ENCODE peak calls at places on chromosome 7, in four cellular contexts. D, O, U and X are unnamed samples.

GRCh38 chr7:124752310-124752709 is 13.3 kb downstream of the GPR37 start:
- DNase-seq in D (no peak), O (no peak), U (no peak), X (no peak)

GRCh38 chr7:78198756-78199155 is 400.2 kb downstream of the PHTF2 start:
- DNase-seq in D (no peak), O (no peak), U (no peak), X (no peak)

GRCh38 chr7:110253083-110253482 is 837.8 kb upstream of the LRRN3 start:
- DNase-seq in D (no peak), O (no peak), U (no peak), X (no peak)

GRCh38 chr7:29234438-29234837 is 39.9 kb downstream of the CHN2 start:
- DNase-seq in D (no peak), O (no peak), U (no peak), X (no peak)

GRCh38 chr7:128103498-128104108 is 72.4 kb upstream of the LRRC4 start:
- DNase-seq in D (no peak), O (peak), U (peak), X (no peak)

GRCh38 chr7:87445897-87446296 is 29.6 kb downstream of the ABCB4 start:
- DNase-seq in D (no peak), O (no peak), U (no peak), X (no peak)

GRCh38 chr7:107446531-107446930 is 23.3 kb upstream of the GPR22 start:
- DNase-seq in D (no peak), O (no peak), U (no peak), X (no peak)

GRCh38 chr7:55335151-55335550 is 30.0 kb upstream of the LANCL2 start:
- DNase-seq in D (no peak), O (no peak), U (no peak), X (no peak)

GRCh38 chr7:34087892-34088891 is 182.9 kb downstream of the BMPER start:
- DNase-seq in D (peak), O (peak), U (no peak), X (no peak)

GRCh38 chr7:134315679-134316538 is 821 bp downstream of the SLC35B4 start:
- DNase-seq in D (no peak), O (peak), U (no peak), X (peak)

GRCh38 chr7:2508327-2509231 is 11.0 kb upstream of the LFNG start:
- DNase-seq in D (peak), O (no peak), U (no peak), X (peak)

GRCh38 chr7:157016352-157017041 is 6.0 kb upstream of the MNX1 start:
- DNase-seq in D (no peak), O (no peak), U (no peak), X (no peak)

GRCh38 chr7:122588621-122589020 is 110.3 kb downstream of the RNF133 start:
- DNase-seq in D (no peak), O (no peak), U (no peak), X (no peak)

GRCh38 chr7:121305109-121305508 is 23.7 kb upstream of the WNT16 start:
- DNase-seq in D (no peak), O (peak), U (no peak), X (no peak)

GRCh38 chr7:146654048-146654447 is 537.4 kb downstream of the CNTNAP2 start:
- DNase-seq in D (no peak), O (no peak), U (no peak), X (no peak)

GRCh38 chr7:94286111-94286510 is 108.6 kb upstream of the COL1A2 start:
- DNase-seq in D (no peak), O (peak), U (no peak), X (no peak)

GRCh38 chr7:29976673-29977072 is 12.9 kb downstream of the SCRN1 start:
- DNase-seq in D (no peak), O (peak), U (no peak), X (no peak)

GRCh38 chr7:39429421-39429820 is 136.8 kb upstream of the YAE1 start:
- DNase-seq in D (no peak), O (no peak), U (no peak), X (no peak)

GRCh38 chr7:74063646-74064045 is 20.0 kb upstream of the LIMK1 start:
- DNase-seq in D (no peak), O (no peak), U (peak), X (no peak)

GRCh38 chr7:50614721-50615518 is 49.7 kb upstream of the DDC start:
- DNase-seq in D (peak), O (peak), U (no peak), X (no peak)

GRCh38 chr7:6284055-6284400 is 11.6 kb upstream of the CYTH3 start:
- DNase-seq in D (no peak), O (peak), U (peak), X (no peak)

GRCh38 chr7:93265220-93265619 is 33.1 kb downstream of the VPS50 start:
- DNase-seq in D (no peak), O (no peak), U (no peak), X (no peak)

GRCh38 chr7:29196191-29196590 is 1.6 kb downstream of the CHN2 start:
- DNase-seq in D (no peak), O (no peak), U (no peak), X (no peak)

GRCh38 chr7:55504093-55504859 is 68.0 kb downstream of the VOPP1 start:
- DNase-seq in D (no peak), O (peak), U (no peak), X (no peak)

GRCh38 chr7:43649755-43650274 is 66.9 kb downstream of the STK17A start:
- DNase-seq in D (peak), O (no peak), U (no peak), X (peak)

GRCh38 chr7:117941138-117941810 is 68.0 kb upstream of the CTTNBP2 start:
- DNase-seq in D (no peak), O (no peak), U (no peak), X (no peak)

GRCh38 chr7:139441961-139442360 is 41.5 kb downstream of the KLRG2 start:
- DNase-seq in D (no peak), O (no peak), U (no peak), X (no peak)

GRCh38 chr7:50728184-50728583 is 54.5 kb downstream of the GRB10 start:
- DNase-seq in D (no peak), O (peak), U (no peak), X (no peak)

GRCh38 chr7:31782411-31782991 is 95.5 kb downstream of the PPP1R17 start:
- DNase-seq in D (no peak), O (peak), U (no peak), X (no peak)

GRCh38 chr7:13851756-13852155 is 137.7 kb downstream of the ETV1 start:
- DNase-seq in D (no peak), O (peak), U (no peak), X (no peak)

GRCh38 chr7:18429547-18429946 is 66.0 kb upstream of the HDAC9 start:
- DNase-seq in D (no peak), O (peak), U (no peak), X (no peak)

GRCh38 chr7:116628971-116629586 is 42.9 kb upstream of the MET start:
- DNase-seq in D (peak), O (no peak), U (no peak), X (no peak)

GRCh38 chr7:116632349-116632748 is 39.6 kb upstream of the MET start:
- DNase-seq in D (no peak), O (no peak), U (no peak), X (no peak)

GRCh38 chr7:116630932-116631449 is 41.0 kb upstream of the MET start:
- DNase-seq in D (peak), O (peak), U (peak), X (no peak)

GRCh38 chr7:116631676-116632075 is 40.3 kb upstream of the MET start:
- DNase-seq in D (no peak), O (no peak), U (no peak), X (no peak)

GRCh38 chr7:116630357-116630756 is 41.6 kb upstream of the MET start:
- DNase-seq in D (no peak), O (no peak), U (no peak), X (no peak)
- H3K27ac ChIP-seq in D (peak), O (no peak), U (no peak), X (no peak)

DNA sequence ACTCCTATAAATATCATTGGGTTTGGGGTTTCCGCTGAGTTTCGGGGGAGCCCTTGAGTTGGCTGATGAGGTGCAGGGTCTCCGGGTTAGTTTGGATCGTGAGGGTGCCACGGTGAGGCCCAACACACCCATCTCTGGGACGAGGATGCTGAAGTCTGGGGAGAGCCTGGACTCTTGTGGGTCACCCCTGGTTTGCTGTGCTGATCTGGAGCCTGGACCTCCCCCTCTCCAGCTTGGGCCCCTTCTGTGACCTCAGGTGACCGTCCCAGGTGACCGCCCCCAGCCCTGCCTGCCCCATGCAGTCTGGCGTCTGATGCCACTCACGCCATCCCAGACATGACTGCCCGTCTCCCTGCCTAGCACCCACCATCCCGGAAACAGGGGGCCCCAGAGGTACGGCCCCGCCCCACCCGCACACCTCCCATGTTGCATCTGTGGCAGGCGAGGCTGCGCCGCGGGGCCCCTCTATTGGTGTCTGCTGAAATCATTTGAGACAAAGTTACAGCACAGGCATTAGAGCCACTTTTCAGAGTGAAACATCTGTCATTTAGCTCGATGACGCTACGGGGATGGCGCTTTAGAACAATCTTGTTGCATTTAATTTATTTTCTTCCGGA is 21.0 kb downstream of the UNCX start:
- DNase-seq in D (no peak), O (no peak), U (no peak), X (no peak)
- H3K4me3 ChIP-seq in D (no peak), O (no peak), U (no peak), X (no peak)

DNA sequence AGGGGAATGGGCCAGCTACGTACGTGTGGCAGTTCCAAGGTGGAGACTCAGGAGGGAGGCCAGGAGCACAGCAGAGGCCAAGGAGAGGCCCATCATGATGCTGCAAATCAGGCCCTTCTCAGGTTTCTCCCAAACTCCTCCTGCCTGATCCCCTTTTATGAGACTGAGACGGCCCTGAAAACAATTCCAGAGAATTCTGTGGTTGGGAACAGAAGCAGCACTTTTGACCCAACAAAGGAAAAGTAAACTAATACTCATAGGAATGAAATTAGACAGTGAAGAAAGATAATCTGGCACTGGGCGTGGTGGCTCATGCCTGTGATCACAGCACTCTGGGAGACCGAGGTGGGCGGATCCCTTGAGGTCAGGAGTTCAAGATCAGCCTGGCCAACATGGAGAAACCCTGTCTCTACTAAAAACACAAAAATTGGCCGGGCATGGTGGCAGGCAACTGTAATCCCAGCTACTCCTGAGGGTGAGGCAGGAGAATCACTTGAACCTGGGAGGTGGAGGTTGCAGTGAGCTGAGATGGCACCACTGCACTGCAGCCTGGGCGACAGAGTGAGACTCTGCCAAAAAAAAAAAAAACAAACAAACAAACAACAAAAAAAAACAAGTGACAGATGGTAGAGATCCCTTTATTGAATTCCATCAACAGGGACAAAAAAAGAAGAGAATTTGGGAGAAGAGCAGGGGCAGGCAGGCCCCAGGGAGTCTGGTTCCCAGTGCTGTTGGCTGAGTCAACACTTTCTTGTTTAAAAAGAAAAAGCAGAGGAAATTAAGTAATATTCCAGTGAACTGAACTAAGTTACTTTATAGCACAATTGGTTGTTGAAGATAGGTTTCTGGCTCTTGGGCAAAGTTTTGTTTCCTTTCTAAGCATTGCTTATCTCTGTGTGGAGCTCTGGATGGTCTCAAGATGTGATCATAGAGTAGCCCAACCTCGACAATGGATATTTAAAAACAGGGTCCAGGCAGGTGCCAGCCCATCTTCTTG is at the start of gene CCL26:
- DNase-seq in D (peak), O (peak), U (peak), X (no peak)
- H3K27ac ChIP-seq in D (peak), O (no peak), U (no peak), X (no peak)

GRCh38 chr7:131945948-131946525 is 389.6 kb upstream of the PODXL start:
- DNase-seq in D (peak), O (no peak), U (no peak), X (no peak)
- H3K4me3 ChIP-seq in D (no peak), O (no peak), U (no peak), X (no peak)

GRCh38 chr7:24888653-24889052 is 91.3 kb downstream of the OSBPL3 start:
- DNase-seq in D (no peak), O (no peak), U (no peak), X (no peak)
- H3K27ac ChIP-seq in D (no peak), O (no peak), U (no peak), X (no peak)

GRCh38 chr7:104956753-104957450 is 57.1 kb upstream of the KMT2E start:
- DNase-seq in D (no peak), O (peak), U (no peak), X (no peak)
- H3K4me3 ChIP-seq in D (no peak), O (no peak), U (no peak), X (no peak)

GRCh38 chr7:143289421-143289820 is 1.3 kb downstream of the CASP2 start:
- DNase-seq in D (no peak), O (no peak), U (no peak), X (no peak)
- H3K27ac ChIP-seq in D (peak), O (no peak), U (peak), X (no peak)

GRCh38 chr7:150516956-150517355 is 2.3 kb downstream of the GIMAP7 start:
- DNase-seq in D (no peak), O (no peak), U (no peak), X (no peak)
- H3K4me3 ChIP-seq in D (peak), O (no peak), U (no peak), X (peak)